ENCODE peak calls at places on chromosomes 5 and 9, in eight cellular contexts. I is thyroid gland; V is heart left ventricle; F is WTC11; T is PC-3; L is pancreas; N is stomach; Y is CD4-positive, alpha-beta T cell. Z is an unnamed sample.

GRCh38 chr9:113609562-113610318 is 146.2 kb downstream of the RGS3 start:
- DNase-seq in I (peak; percentile 95), V (peak; percentile 89), F (peak; percentile 58), T (no peak), L (peak; percentile 87), N (peak; percentile 97), Y (no peak), Z (no peak)

GRCh38 chr9:114503522-114504340 is 1.5 kb downstream of the WHRN start:
- DNase-seq in I (peak; percentile 56), V (no peak), F (no peak), T (peak; percentile 15), L (no peak), N (no peak), Y (no peak), Z (no peak)

GRCh38 chr5:100424017-100424416 is 111.2 kb upstream of the FAM174A start:
- DNase-seq in I (no peak), V (no peak), F (no peak), T (no peak), L (no peak), N (no peak), Y (no peak), Z (no peak)

GRCh38 chr5:62812653-62813329 is 234.2 kb downstream of the LRRC70 start:
- DNase-seq in I (no peak), V (no peak), F (no peak), T (no peak), L (no peak), N (no peak), Y (no peak), Z (no peak)

GRCh38 chr5:34655354-34655991 is 655 bp upstream of the RAI14 start:
- DNase-seq in I (peak; percentile 72), V (peak; percentile 30), F (peak; percentile 38), T (peak; percentile 48), L (peak; percentile 53), N (peak; percentile 58), Y (no peak), Z (peak; percentile 68)

GRCh38 chr9:70868661-70869652 is 252.5 kb downstream of the TRPM3 start:
- DNase-seq in I (peak; percentile 39), V (peak; percentile 19), F (no peak), T (no peak), L (no peak), N (peak; percentile 25), Y (no peak), Z (peak; percentile 100)

GRCh38 chr9:105320568-105320967 is 76.1 kb downstream of the SLC44A1 start:
- DNase-seq in I (no peak), V (no peak), F (no peak), T (no peak), L (no peak), N (no peak), Y (no peak), Z (no peak)

GRCh38 chr5:158458086-158458485 is 599.1 kb upstream of the CLINT1 start:
- DNase-seq in I (no peak), V (no peak), F (no peak), T (no peak), L (no peak), N (no peak), Y (no peak), Z (no peak)

GRCh38 chr9:113522858-113523257 is 59.3 kb downstream of the RGS3 start:
- DNase-seq in I (no peak), V (no peak), F (no peak), T (no peak), L (no peak), N (no peak), Y (no peak), Z (no peak)

GRCh38 chr5:1826235-1826980 is 25.2 kb downstream of the NDUFS6 start:
- DNase-seq in I (no peak), V (no peak), F (no peak), T (no peak), L (no peak), N (no peak), Y (no peak), Z (no peak)

GRCh38 chr5:111734013-111734412 is 23.0 kb downstream of the NREP start:
- DNase-seq in I (no peak), V (no peak), F (no peak), T (no peak), L (no peak), N (no peak), Y (no peak), Z (peak; percentile 58)

GRCh38 chr9:127204771-127205470 is 59.7 kb upstream of the GARNL3 start:
- DNase-seq in I (no peak), V (no peak), F (no peak), T (peak; percentile 33), L (no peak), N (no peak), Y (no peak), Z (no peak)

GRCh38 chr5:104977530-104977929 is 1414.9 kb upstream of the NUDT12 start:
- DNase-seq in I (no peak), V (no peak), F (no peak), T (peak; percentile 18), L (no peak), N (no peak), Y (no peak), Z (peak; percentile 16)

GRCh38 chr5:82296929-82297328 is 18.8 kb upstream of the RPS23 start:
- DNase-seq in I (no peak), V (no peak), F (no peak), T (no peak), L (no peak), N (no peak), Y (no peak), Z (no peak)
- TF ChIP-seq CTCF in I (no peak), V (no peak), F (no peak), T (no peak), L (no peak), N (no peak), Y (no peak), Z (no peak)

DNA sequence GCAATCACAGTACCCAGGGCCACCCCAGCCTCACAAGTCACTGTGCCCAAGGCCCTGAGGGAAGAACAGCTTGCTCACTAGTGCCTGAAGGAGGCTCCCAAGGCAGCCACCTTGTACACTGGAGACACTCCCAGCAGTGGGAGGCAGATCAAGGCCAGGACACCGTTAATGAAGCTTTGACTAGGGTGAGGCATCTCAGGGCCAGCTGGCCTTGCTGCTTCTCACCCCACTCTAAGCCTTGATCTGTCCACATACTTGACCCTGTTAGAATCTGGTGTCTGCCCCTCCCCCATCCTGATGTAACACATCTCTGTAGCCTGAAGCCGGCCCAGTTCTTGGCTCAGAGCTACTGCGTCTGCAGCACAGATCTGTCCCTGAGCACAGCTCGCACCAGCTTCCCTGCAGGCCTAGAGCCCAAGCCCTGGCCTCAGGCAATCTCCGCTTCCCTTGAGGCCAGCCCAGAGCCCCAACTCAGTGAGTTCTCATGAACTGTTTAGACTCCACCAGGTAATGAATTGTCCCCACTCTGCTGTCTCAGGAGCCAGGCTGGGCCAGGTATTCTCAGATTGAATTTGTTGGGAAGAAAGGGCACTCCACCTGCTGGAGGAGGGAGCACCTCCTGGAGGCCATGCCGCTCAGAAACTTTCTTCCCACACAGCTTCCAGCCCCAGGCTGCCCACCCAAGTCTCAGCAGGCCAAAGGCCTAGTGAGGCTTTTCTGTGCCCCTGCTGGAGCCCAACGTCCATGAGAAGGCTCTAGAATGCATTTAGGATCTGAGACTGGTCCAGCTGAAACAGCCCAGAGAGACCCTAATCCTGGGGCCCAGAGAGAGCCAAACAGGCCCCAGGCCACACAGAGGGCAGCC is 13.4 kb upstream of the JADE2 start:
- DNase-seq in I (peak; percentile 61), V (peak; percentile 74), F (peak; percentile 76), T (peak; percentile 53), L (peak; percentile 81), N (peak; percentile 67), Y (no peak), Z (no peak)
- TF ChIP-seq CTCF in I (no peak), V (no peak), F (no peak), T (peak; percentile 52), L (no peak), N (no peak), Y (no peak), Z (peak; percentile 38)

GRCh38 chr9:21996438-21996837 is 1.8 kb downstream of the CDKN2B-AS1 start:
- DNase-seq in I (no peak), V (no peak), F (peak; percentile 68), T (no peak), L (no peak), N (no peak), Y (no peak), Z (no peak)

GRCh38 chr9:21994996-21995651 is 533 bp downstream of the CDKN2B-AS1 start:
- DNase-seq in I (peak; percentile 37), V (peak; percentile 81), F (peak; percentile 79), T (peak; percentile 63), L (peak; percentile 61), N (peak; percentile 69), Y (peak; percentile 64), Z (no peak)

GRCh38 chr9:21994526-21994995 is at the start of gene CDKN2B-AS1:
- DNase-seq in I (no peak), V (peak; percentile 51), F (peak; percentile 44), T (peak; percentile 78), L (peak; percentile 44), N (peak; percentile 52), Y (no peak), Z (no peak)

GRCh38 chr9:21996858-21997257 is 2.3 kb downstream of the CDKN2B-AS1 start:
- DNase-seq in I (no peak), V (no peak), F (no peak), T (no peak), L (no peak), N (no peak), Y (no peak), Z (no peak)

DNA sequence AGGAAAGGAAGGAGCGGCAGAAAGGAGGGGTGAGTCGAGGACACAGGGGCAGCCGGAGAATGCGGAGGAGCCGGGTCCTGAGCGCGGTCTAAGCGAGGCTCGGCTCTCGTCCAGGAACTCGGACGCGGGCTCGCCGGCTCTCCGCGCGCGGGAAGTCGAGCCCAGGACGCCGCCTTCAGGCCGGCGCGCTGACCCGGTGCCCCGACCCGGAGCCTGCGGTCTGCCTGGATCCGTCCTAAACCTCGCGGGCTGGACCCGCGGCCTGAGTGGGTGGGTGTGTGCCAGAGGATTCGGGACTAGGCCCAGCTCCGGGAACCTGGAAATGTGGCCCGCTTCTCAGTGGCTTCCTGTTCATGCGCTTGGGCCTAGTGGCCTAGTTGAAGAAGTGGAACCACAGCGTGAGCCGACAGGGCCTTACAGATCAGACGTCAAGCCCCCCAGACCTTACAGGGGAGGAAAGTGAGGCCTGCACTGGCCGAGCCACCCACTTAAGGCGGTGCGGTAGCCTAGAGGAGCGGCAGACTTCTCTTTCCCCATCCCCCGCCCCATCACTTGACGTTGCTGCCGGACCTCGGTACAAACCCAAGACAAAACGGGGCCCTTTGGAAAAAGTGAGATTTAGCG is 1.2 kb downstream of the CDKN2B-AS1 start:
- DNase-seq in I (peak; percentile 13), V (peak; percentile 59), F (peak; percentile 49), T (peak; percentile 24), L (peak; percentile 54), N (peak; percentile 46), Y (no peak), Z (no peak)
- TF ChIP-seq CTCF in I (no peak), V (peak; percentile 17), F (no peak), T (peak; percentile 36), L (no peak), N (no peak), Y (no peak), Z (peak; percentile 43)

DNA sequence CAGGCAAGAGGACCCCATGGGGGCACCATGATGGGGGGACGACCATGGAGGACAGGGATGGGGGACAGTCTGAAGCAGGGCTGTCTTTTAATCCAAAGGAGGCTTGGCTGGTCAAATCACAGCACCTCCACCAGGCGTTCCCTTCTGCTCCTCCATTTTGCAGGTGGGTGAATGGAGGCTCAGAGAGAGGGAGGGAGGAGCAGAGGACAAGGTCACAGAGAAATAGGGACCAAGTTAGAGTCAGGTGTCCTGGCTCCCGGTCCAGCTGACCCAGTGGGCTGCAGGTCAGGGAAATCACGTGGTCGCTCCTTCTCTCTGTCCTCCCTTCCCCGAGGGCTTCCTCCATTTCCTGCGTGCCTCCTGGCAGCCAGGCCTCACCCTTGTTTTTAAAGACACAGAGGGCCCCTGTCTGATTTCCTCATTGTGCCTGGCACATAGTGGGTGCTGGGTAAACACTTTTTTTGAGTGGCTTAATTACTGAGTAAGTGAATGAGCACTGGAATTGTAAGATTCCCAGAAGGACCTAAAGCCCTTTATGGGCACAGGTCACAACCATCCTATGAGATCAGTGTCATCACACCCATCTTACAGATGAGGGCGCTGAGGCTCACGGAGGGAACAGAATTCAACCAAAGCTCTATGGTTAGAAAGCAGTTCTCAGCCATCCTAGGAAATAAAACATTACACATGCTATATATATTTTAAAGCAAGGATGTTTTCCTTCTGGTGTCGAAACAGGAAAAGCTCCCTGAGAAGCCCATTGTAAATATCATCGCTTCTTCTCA is 156.2 kb upstream of the SMIM23 start:
- DNase-seq in I (no peak), V (no peak), F (no peak), T (peak; percentile 34), L (no peak), N (no peak), Y (no peak), Z (no peak)
- TF ChIP-seq CTCF in I (no peak), V (no peak), F (no peak), T (peak; percentile 45), L (no peak), N (no peak), Y (no peak), Z (no peak)

Z was measured in retinal pigment epithelial cell.